ENCODE peak calls at places on chromosomes 2 and 18, in eight cellular contexts. W is HepG2, Q is colonic mucosa, C is ascending aorta, B is astrocyte of the spinal cord, E is PC-9, M is pancreas, T is choroid plexus epithelial cell. J is an unnamed sample.

GRCh38 chr18:77208969-77209368 is 40.7 kb upstream of the GALR1 start:
- DNase-seq in W (no peak), T (peak), C (no peak), Q (no peak), B (peak), E (peak), M (no peak), J (no peak)

GRCh38 chr18:13369353-13369752 is 150.8 kb downstream of the LDLRAD4 start:
- DNase-seq in W (no peak), C (no peak), E (no peak), Q (no peak), B (no peak), M (no peak), T (no peak), J (no peak)

GRCh38 chr2:219461061-219461514 is 26.4 kb downstream of the SPEG start:
- DNase-seq in M (no peak), T (no peak), E (no peak), B (peak), C (peak), W (no peak), Q (no peak), J (no peak)

GRCh38 chr18:49510393-49511115 is 23.5 kb upstream of the C18orf32 start:
- DNase-seq in Q (peak), T (peak), B (peak), W (no peak), E (peak), M (no peak), C (no peak), J (no peak)

GRCh38 chr2:3189076-3189591 is 188.5 kb downstream of the EIPR1 start:
- DNase-seq in Q (no peak), M (peak), W (no peak), E (no peak), B (peak), C (no peak), T (no peak), J (no peak)

GRCh38 chr2:84494070-84494469 is 22.2 kb upstream of the DNAH6 start:
- DNase-seq in B (peak), M (no peak), T (no peak), C (no peak), W (no peak), Q (no peak), E (no peak), J (no peak)

GRCh38 chr2:16035747-16036745 is 95.7 kb downstream of the MYCN start:
- DNase-seq in M (no peak), W (no peak), B (no peak), C (no peak), E (no peak), T (no peak), Q (no peak), J (no peak)

GRCh38 chr2:73254343-73255006 is 20.4 kb downstream of the CCT7 start:
- DNase-seq in C (no peak), E (peak), B (no peak), M (no peak), Q (no peak), W (no peak), T (no peak), J (no peak)

GRCh38 chr2:198387677-198388076 is 583.3 kb downstream of the PLCL1 start:
- DNase-seq in M (no peak), B (no peak), C (no peak), Q (no peak), W (no peak), T (no peak), E (no peak), J (no peak)

GRCh38 chr2:19971691-19972090 is 18.2 kb downstream of the WDR35 start:
- DNase-seq in M (no peak), Q (no peak), W (no peak), E (no peak), B (no peak), C (no peak), T (no peak), J (no peak)
- H3K4me3 ChIP-seq in M (no peak), Q (no peak), W (no peak), E (no peak), B (no peak), C (no peak), T (no peak), J (no peak)

GRCh38 chr2:151671198-151671597 is 63.1 kb downstream of the NEB start:
- DNase-seq in W (no peak), M (no peak), Q (no peak), E (no peak), T (no peak), B (no peak), C (no peak), J (no peak)

GRCh38 chr2:151670346-151670745 is 63.9 kb downstream of the NEB start:
- DNase-seq in E (no peak), B (no peak), Q (no peak), M (no peak), C (no peak), T (no peak), W (no peak), J (no peak)

GRCh38 chr2:151665959-151666358 is 68.3 kb downstream of the NEB start:
- DNase-seq in E (no peak), M (no peak), W (no peak), B (no peak), C (no peak), Q (no peak), T (no peak), J (no peak)

GRCh38 chr2:151669585-151670081 is 64.6 kb downstream of the NEB start:
- DNase-seq in T (no peak), M (no peak), Q (no peak), E (no peak), B (no peak), C (no peak), W (no peak), J (no peak)

DNA sequence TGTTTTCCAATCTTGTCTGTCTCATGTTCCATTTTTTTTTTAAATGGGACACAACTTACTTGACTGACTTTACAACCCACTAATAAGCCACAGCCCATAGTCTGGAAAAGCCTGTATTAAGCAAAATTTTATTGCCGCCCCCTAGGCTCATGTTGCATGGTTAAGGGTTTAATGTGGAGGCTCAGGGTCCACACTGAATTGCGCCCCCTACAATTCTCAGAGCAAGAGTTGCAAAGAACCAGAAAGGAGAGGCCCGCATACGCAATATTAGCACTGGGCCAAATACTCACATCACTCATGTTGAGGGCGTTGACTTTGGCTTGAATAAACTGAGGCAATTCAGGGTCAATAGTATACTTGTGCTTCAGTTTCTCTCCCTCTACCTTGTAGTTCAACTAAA is 65.5 kb downstream of the NEB start:
- DNase-seq in Q (no peak), M (no peak), W (no peak), E (no peak), C (no peak), B (no peak), T (no peak), J (no peak)
- TF ChIP-seq CTCF in Q (no peak), M (no peak), W (peak), E (no peak), C (no peak), B (no peak), T (no peak), J (no peak)

GRCh38 chr2:140836826-140837225 is 1294.0 kb downstream of the LRP1B start:
- DNase-seq in B (no peak), M (no peak), Q (no peak), E (no peak), W (no peak), C (no peak), T (no peak), J (no peak)

GRCh38 chr2:140842110-140842509 is 1288.7 kb downstream of the LRP1B start:
- DNase-seq in M (no peak), W (no peak), E (no peak), C (no peak), B (no peak), Q (no peak), T (no peak), J (no peak)
- H3K4me3 ChIP-seq in M (no peak), W (no peak), E (no peak), C (no peak), B (no peak), Q (no peak), T (no peak), J (no peak)

GRCh38 chr2:83016343-83017110 is 1442.6 kb downstream of the SUCLG1 start:
- DNase-seq in M (no peak), E (no peak), C (no peak), W (no peak), Q (no peak), B (no peak), T (no peak), J (no peak)
- TF ChIP-seq CTCF in M (no peak), E (no peak), C (no peak), W (no peak), Q (no peak), B (no peak), T (no peak), J (no peak)

J was measured in LNCaP clone FGC.